ENCODE peak calls at places on chromosomes 3 and 15, in nine cellular contexts. One of them, this sample, is unnamed.

GRCh38 chr15:69578792-69579587 is 126.4 kb downstream of the RPLP1 start:
- DNase-seq in EL: no peak
- DNase-seq in body of pancreas: peak
- DNase-seq in stimulated activated naive CD4-positive, alpha-beta T cell treated with Interleukin-2 at 50 U/mL for 16 hours: no peak
- DNase-seq in NCI-H2029: peak
- DNase-seq in stimulated activated CD8-positive, alpha-beta memory T cell treated with anti-CD3 and anti-CD28 coated beads, Interleukin-4, amount 100 ng/mL, for 24 hours: no peak
- DNase-seq in A549: no peak
- DNase-seq in NCI-H2081: no peak
- DNase-seq in aorta: peak
- DNase-seq in this sample: peak

GRCh38 chr3:156558389-156558788 is 3.5 kb upstream of the SSR3 start:
- DNase-seq in EL: no peak
- DNase-seq in body of pancreas: no peak
- DNase-seq in stimulated activated naive CD4-positive, alpha-beta T cell treated with Interleukin-2 at 50 U/mL for 16 hours: no peak
- DNase-seq in NCI-H2029: no peak
- DNase-seq in stimulated activated CD8-positive, alpha-beta memory T cell treated with anti-CD3 and anti-CD28 coated beads, Interleukin-4, amount 100 ng/mL, for 24 hours: no peak
- DNase-seq in A549: no peak
- DNase-seq in NCI-H2081: no peak
- DNase-seq in aorta: no peak
- DNase-seq in this sample: no peak

GRCh38 chr3:43629254-43629653 is 7.4 kb upstream of the ANO10 start:
- DNase-seq in EL: peak
- DNase-seq in body of pancreas: no peak
- DNase-seq in stimulated activated naive CD4-positive, alpha-beta T cell treated with Interleukin-2 at 50 U/mL for 16 hours: no peak
- DNase-seq in NCI-H2029: no peak
- DNase-seq in stimulated activated CD8-positive, alpha-beta memory T cell treated with anti-CD3 and anti-CD28 coated beads, Interleukin-4, amount 100 ng/mL, for 24 hours: no peak
- DNase-seq in A549: peak
- DNase-seq in NCI-H2081: no peak
- DNase-seq in aorta: no peak
- DNase-seq in this sample: no peak

GRCh38 chr3:132556467-132557159 is 40.5 kb upstream of the ACKR4 start:
- DNase-seq in EL: no peak
- DNase-seq in body of pancreas: no peak
- DNase-seq in stimulated activated naive CD4-positive, alpha-beta T cell treated with Interleukin-2 at 50 U/mL for 16 hours: no peak
- DNase-seq in NCI-H2029: no peak
- DNase-seq in stimulated activated CD8-positive, alpha-beta memory T cell treated with anti-CD3 and anti-CD28 coated beads, Interleukin-4, amount 100 ng/mL, for 24 hours: no peak
- DNase-seq in A549: no peak
- DNase-seq in NCI-H2081: no peak
- DNase-seq in aorta: no peak
- DNase-seq in this sample: no peak

GRCh38 chr15:70151441-70151840 is 53.7 kb upstream of the TLE3 start:
- DNase-seq in EL: no peak
- DNase-seq in body of pancreas: no peak
- DNase-seq in stimulated activated naive CD4-positive, alpha-beta T cell treated with Interleukin-2 at 50 U/mL for 16 hours: no peak
- DNase-seq in NCI-H2029: no peak
- DNase-seq in stimulated activated CD8-positive, alpha-beta memory T cell treated with anti-CD3 and anti-CD28 coated beads, Interleukin-4, amount 100 ng/mL, for 24 hours: no peak
- DNase-seq in A549: no peak
- DNase-seq in NCI-H2081: no peak
- DNase-seq in aorta: no peak
- DNase-seq in this sample: peak

GRCh38 chr3:35654471-35654870 is 15.1 kb downstream of the ARPP21 start:
- DNase-seq in EL: no peak
- DNase-seq in body of pancreas: no peak
- DNase-seq in stimulated activated naive CD4-positive, alpha-beta T cell treated with Interleukin-2 at 50 U/mL for 16 hours: no peak
- DNase-seq in NCI-H2029: no peak
- DNase-seq in stimulated activated CD8-positive, alpha-beta memory T cell treated with anti-CD3 and anti-CD28 coated beads, Interleukin-4, amount 100 ng/mL, for 24 hours: no peak
- DNase-seq in A549: no peak
- DNase-seq in NCI-H2081: no peak
- DNase-seq in aorta: no peak
- DNase-seq in this sample: no peak

GRCh38 chr15:77580991-77581682 is 51.6 kb downstream of the LINGO1 start:
- DNase-seq in EL: no peak
- DNase-seq in body of pancreas: peak
- DNase-seq in stimulated activated naive CD4-positive, alpha-beta T cell treated with Interleukin-2 at 50 U/mL for 16 hours: no peak
- DNase-seq in NCI-H2029: no peak
- DNase-seq in stimulated activated CD8-positive, alpha-beta memory T cell treated with anti-CD3 and anti-CD28 coated beads, Interleukin-4, amount 100 ng/mL, for 24 hours: no peak
- DNase-seq in A549: no peak
- DNase-seq in NCI-H2081: no peak
- DNase-seq in aorta: no peak
- DNase-seq in this sample: no peak

GRCh38 chr3:116835658-116836057 is 126.1 kb downstream of the TUSC7 start:
- DNase-seq in EL: peak
- DNase-seq in body of pancreas: no peak
- DNase-seq in stimulated activated naive CD4-positive, alpha-beta T cell treated with Interleukin-2 at 50 U/mL for 16 hours: no peak
- DNase-seq in NCI-H2029: no peak
- DNase-seq in stimulated activated CD8-positive, alpha-beta memory T cell treated with anti-CD3 and anti-CD28 coated beads, Interleukin-4, amount 100 ng/mL, for 24 hours: no peak
- DNase-seq in A549: no peak
- DNase-seq in NCI-H2081: no peak
- DNase-seq in aorta: no peak
- DNase-seq in this sample: no peak

GRCh38 chr15:67188551-67189218 is 65.8 kb downstream of the AAGAB start:
- DNase-seq in EL: peak
- DNase-seq in body of pancreas: no peak
- DNase-seq in stimulated activated naive CD4-positive, alpha-beta T cell treated with Interleukin-2 at 50 U/mL for 16 hours: no peak
- DNase-seq in NCI-H2029: no peak
- DNase-seq in stimulated activated CD8-positive, alpha-beta memory T cell treated with anti-CD3 and anti-CD28 coated beads, Interleukin-4, amount 100 ng/mL, for 24 hours: no peak
- DNase-seq in A549: peak
- DNase-seq in NCI-H2081: no peak
- DNase-seq in aorta: no peak
- DNase-seq in this sample: no peak

GRCh38 chr3:11638669-11639402 is 4.9 kb downstream of the VGLL4 start:
- DNase-seq in EL: no peak
- DNase-seq in body of pancreas: no peak
- DNase-seq in stimulated activated naive CD4-positive, alpha-beta T cell treated with Interleukin-2 at 50 U/mL for 16 hours: no peak
- DNase-seq in NCI-H2029: no peak
- DNase-seq in stimulated activated CD8-positive, alpha-beta memory T cell treated with anti-CD3 and anti-CD28 coated beads, Interleukin-4, amount 100 ng/mL, for 24 hours: no peak
- DNase-seq in A549: no peak
- DNase-seq in NCI-H2081: no peak
- DNase-seq in aorta: no peak
- DNase-seq in this sample: no peak

GRCh38 chr3:33063651-33064051 is 33.3 kb downstream of the GLB1 start:
- DNase-seq in EL: peak
- DNase-seq in body of pancreas: no peak
- DNase-seq in stimulated activated naive CD4-positive, alpha-beta T cell treated with Interleukin-2 at 50 U/mL for 16 hours: peak
- DNase-seq in NCI-H2029: no peak
- DNase-seq in stimulated activated CD8-positive, alpha-beta memory T cell treated with anti-CD3 and anti-CD28 coated beads, Interleukin-4, amount 100 ng/mL, for 24 hours: peak
- DNase-seq in A549: no peak
- DNase-seq in NCI-H2081: no peak
- DNase-seq in aorta: no peak
- DNase-seq in this sample: peak

GRCh38 chr3:39910135-39910534 is 100.7 kb downstream of the MYRIP start:
- DNase-seq in EL: no peak
- DNase-seq in body of pancreas: no peak
- DNase-seq in stimulated activated naive CD4-positive, alpha-beta T cell treated with Interleukin-2 at 50 U/mL for 16 hours: no peak
- DNase-seq in NCI-H2029: no peak
- DNase-seq in stimulated activated CD8-positive, alpha-beta memory T cell treated with anti-CD3 and anti-CD28 coated beads, Interleukin-4, amount 100 ng/mL, for 24 hours: no peak
- DNase-seq in A549: no peak
- DNase-seq in NCI-H2081: no peak
- DNase-seq in aorta: no peak
- DNase-seq in this sample: no peak

GRCh38 chr3:189305412-189305811 is 133.6 kb downstream of the TPRG1 start:
- DNase-seq in EL: no peak
- DNase-seq in body of pancreas: no peak
- DNase-seq in stimulated activated naive CD4-positive, alpha-beta T cell treated with Interleukin-2 at 50 U/mL for 16 hours: no peak
- DNase-seq in NCI-H2029: no peak
- DNase-seq in stimulated activated CD8-positive, alpha-beta memory T cell treated with anti-CD3 and anti-CD28 coated beads, Interleukin-4, amount 100 ng/mL, for 24 hours: no peak
- DNase-seq in A549: no peak
- DNase-seq in NCI-H2081: no peak
- DNase-seq in aorta: no peak
- DNase-seq in this sample: no peak

GRCh38 chr3:101530213-101531047 is 17.4 kb upstream of the SENP7 start:
- DNase-seq in EL: no peak
- DNase-seq in body of pancreas: no peak
- DNase-seq in stimulated activated naive CD4-positive, alpha-beta T cell treated with Interleukin-2 at 50 U/mL for 16 hours: no peak
- DNase-seq in NCI-H2029: no peak
- DNase-seq in stimulated activated CD8-positive, alpha-beta memory T cell treated with anti-CD3 and anti-CD28 coated beads, Interleukin-4, amount 100 ng/mL, for 24 hours: no peak
- DNase-seq in A549: no peak
- DNase-seq in NCI-H2081: no peak
- DNase-seq in aorta: no peak
- DNase-seq in this sample: no peak

This sample was measured in small intestine.